ENCODE peak calls at places on chromosomes 1 and 21, in ten cellular contexts. F, E, A, J, W, C, S, Y, N and X are unnamed samples.
A peak's percentile ranks its signal among the peaks of the same experiment; 100 is the strongest.

GRCh38 chr1:222053790-222054294 is 312.0 kb upstream of the DUSP10 start:
- DNase-seq in F (no peak), E (no peak), A (no peak), J (no peak), W (no peak), C (no peak), S (no peak), Y (peak; percentile 21), N (no peak), X (no peak)

GRCh38 chr1:225468270-225469020 is 40.6 kb upstream of the LBR start:
- DNase-seq in F (no peak), E (no peak), A (no peak), J (no peak), W (no peak), C (no peak), S (no peak), Y (no peak), N (peak; percentile 33), X (no peak)

GRCh38 chr1:40633563-40634376 is 31.7 kb downstream of the RIMS3 start:
- DNase-seq in F (peak; percentile 47), E (no peak), A (peak; percentile 45), J (no peak), W (no peak), C (peak; percentile 54), S (peak; percentile 52), Y (peak; percentile 26), N (no peak), X (no peak)

GRCh38 chr1:156502396-156502748 is 1.8 kb upstream of the MEF2D start:
- DNase-seq in F (peak; percentile 56), E (no peak), A (no peak), J (no peak), W (no peak), C (no peak), S (no peak), Y (no peak), N (no peak), X (no peak)

GRCh38 chr1:43991476-43992231 is at the start of gene CCDC24:
- DNase-seq in F (peak; percentile 96), E (no peak), A (peak; percentile 86), J (peak; percentile 73), W (peak; percentile 40), C (peak; percentile 83), S (peak; percentile 91), Y (peak; percentile 71), N (peak; percentile 93), X (peak; percentile 83)

GRCh38 chr1:101632548-101633256 is 364.0 kb downstream of the OLFM3 start:
- DNase-seq in F (no peak), E (no peak), A (no peak), J (no peak), W (no peak), C (no peak), S (no peak), Y (no peak), N (no peak), X (no peak)

GRCh38 chr1:43975249-43975961 is 645 bp downstream of the ATP6V0B start:
- DNase-seq in F (peak; percentile 86), E (no peak), A (peak; percentile 64), J (peak; percentile 85), W (no peak), C (no peak), S (peak; percentile 74), Y (peak; percentile 33), N (peak; percentile 90), X (peak; percentile 17)

GRCh38 chr1:246001142-246001812 is 505.8 kb downstream of the SMYD3 start:
- DNase-seq in F (no peak), E (peak; percentile 89), A (no peak), J (no peak), W (no peak), C (no peak), S (no peak), Y (peak; percentile 81), N (no peak), X (peak; percentile 77)

DNA sequence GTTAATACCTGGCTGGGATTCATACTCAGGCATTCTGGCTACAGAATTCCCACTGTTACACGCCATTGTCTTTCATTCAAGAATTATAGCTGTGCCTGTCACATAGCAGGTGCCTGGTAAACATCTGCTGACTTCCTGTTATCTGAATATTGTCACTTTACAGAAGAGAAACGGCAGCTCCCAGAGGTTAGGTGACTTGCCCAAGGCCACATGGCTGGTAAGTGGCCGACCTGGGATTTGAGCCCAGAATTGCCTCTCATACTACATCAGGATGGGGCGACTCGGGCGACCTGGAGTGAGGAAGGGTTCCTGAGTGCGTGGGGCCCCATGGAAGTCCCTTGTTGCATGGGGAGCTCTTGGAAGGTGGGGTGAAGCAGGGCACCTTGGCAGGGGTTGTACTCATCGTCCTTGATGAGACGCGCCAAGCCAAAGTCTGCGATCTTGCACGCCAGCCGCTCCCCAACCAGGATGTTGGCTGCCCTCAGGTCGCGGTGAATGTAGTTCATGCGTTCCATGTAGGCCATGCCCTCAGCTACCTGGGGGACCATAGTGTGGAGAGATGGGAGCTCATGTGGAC is 10.2 kb upstream of the AHDC1 start:
- DNase-seq in F (no peak), E (no peak), A (no peak), J (no peak), W (no peak), C (no peak), S (no peak), Y (no peak), N (no peak), X (no peak)
- H3K4me3 ChIP-seq in F (no peak overlapping the region), E (no peak overlapping the region), A (no peak overlapping the region), J (no peak overlapping the region), W (no peak overlapping the region), C (no peak overlapping the region), S (no peak overlapping the region), Y (no peak overlapping the region), N (no peak overlapping the region), X (no peak overlapping the region)

GRCh38 chr1:166905136-166905535 is 29.1 kb upstream of the TADA1 start:
- DNase-seq in F (no peak), E (no peak), A (no peak), J (no peak), W (no peak), C (no peak), S (no peak), Y (no peak), N (no peak), X (peak; percentile 71)

GRCh38 chr1:166907051-166907450 is 31.0 kb upstream of the TADA1 start:
- DNase-seq in F (no peak), E (no peak), A (no peak), J (no peak), W (no peak), C (no peak), S (no peak), Y (no peak), N (no peak), X (no peak)

GRCh38 chr1:166906647-166907046 is 30.6 kb upstream of the TADA1 start:
- DNase-seq in F (no peak), E (no peak), A (no peak), J (no peak), W (no peak), C (no peak), S (no peak), Y (no peak), N (no peak), X (no peak)

GRCh38 chr1:166907763-166908162 is 31.7 kb upstream of the TADA1 start:
- DNase-seq in F (peak; percentile 68), E (no peak), A (no peak), J (peak; percentile 4), W (no peak), C (no peak), S (no peak), Y (no peak), N (no peak), X (no peak)

DNA sequence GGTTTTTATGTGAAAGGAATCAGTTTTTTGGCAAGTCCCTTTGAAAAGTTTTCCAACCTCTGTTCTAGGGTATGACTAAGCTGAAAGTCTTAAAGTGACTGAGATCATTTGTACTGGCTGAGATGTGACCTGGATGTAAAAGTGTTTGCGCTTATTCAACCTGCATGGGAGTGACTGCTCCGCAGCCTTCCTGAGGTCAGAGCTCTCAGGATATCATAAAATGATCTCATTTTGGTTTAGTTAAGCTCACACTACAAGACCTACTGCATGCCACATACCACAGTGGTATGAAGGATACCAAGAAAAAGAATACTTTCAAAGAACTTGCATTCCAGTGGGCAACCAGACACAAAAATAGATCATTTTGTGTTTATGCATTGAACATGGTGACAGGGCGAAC is 29.9 kb upstream of the TADA1 start:
- DNase-seq in F (no peak), E (no peak), A (no peak), J (no peak), W (peak; percentile 38), C (no peak), S (no peak), Y (peak; percentile 69), N (no peak), X (peak; percentile 82)
- H3K4me3 ChIP-seq in F (no peak overlapping the region), E (no peak overlapping the region), A (no peak overlapping the region), J (no peak overlapping the region), W (no peak overlapping the region), C (no peak overlapping the region), S (no peak overlapping the region), Y (no peak overlapping the region), N (no peak overlapping the region), X (no peak overlapping the region)

GRCh38 chr1:8419861-8420260 is 101.9 kb downstream of the SLC45A1 start:
- DNase-seq in F (no peak), E (no peak), A (no peak), J (no peak), W (no peak), C (no peak), S (no peak), Y (peak; percentile 7), N (no peak), X (no peak)
- H3K4me3 ChIP-seq in F (peak overlapping the region; percentile 77), E (no peak overlapping the region), A (peak overlapping the region; percentile 84), J (no peak overlapping the region), W (no peak overlapping the region), C (peak overlapping the region; percentile 98), S (no peak overlapping the region), Y (peak overlapping the region; percentile 20), N (peak overlapping the region; percentile 61), X (no peak overlapping the region)

DNA sequence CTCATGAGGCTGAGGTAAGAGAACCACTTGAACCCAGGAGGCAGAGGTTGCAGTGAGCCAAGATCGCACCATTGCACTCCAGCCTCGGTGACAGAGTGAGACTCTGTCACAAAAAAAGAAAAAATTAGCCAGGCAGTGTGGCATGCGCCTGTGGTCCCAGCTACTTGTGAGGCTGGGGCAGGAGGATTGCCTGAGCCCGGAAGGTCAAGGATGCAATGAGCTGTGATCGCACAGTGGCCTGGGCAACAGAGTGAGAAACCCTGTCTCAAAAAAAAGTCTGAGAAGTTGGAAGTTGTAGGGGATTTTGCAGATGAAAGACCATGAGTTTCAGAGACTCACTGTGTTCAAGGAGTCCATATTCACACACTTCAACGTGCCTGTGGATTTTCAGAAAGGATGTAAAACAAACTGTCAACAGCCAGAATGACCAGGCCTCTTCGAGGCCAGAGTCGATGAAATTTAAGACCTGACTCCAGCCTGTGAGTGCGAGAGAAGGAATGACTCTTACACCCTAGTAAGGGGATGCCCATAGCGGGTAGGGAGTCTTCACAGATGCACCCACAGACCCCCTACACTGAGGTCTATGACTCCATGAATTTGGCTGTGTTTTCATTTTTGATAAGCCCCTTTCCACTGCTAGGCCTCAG is 2.2 kb downstream of the S100A13 start:
- DNase-seq in F (no peak), E (no peak), A (no peak), J (no peak), W (no peak), C (no peak), S (no peak), Y (no peak), N (no peak), X (no peak)
- H3K4me3 ChIP-seq in F (no peak overlapping the region), E (no peak overlapping the region), A (peak overlapping the region; percentile 66), J (no peak overlapping the region), W (no peak overlapping the region), C (no peak overlapping the region), S (no peak overlapping the region), Y (no peak overlapping the region), N (no peak overlapping the region), X (no peak overlapping the region)

GRCh38 chr21:34881894-34882371 is 167.2 kb downstream of the RUNX1 start:
- DNase-seq in F (no peak), E (no peak), A (no peak), J (no peak), W (peak; percentile 79), C (no peak), S (no peak), Y (peak; percentile 84), N (no peak), X (peak; percentile 81)
- H3K4me3 ChIP-seq in F (peak overlapping the region; percentile 5), E (peak overlapping the region; percentile 64), A (no peak overlapping the region), J (peak overlapping the region; percentile 99), W (peak overlapping the region; percentile 97), C (no peak overlapping the region), S (no peak overlapping the region), Y (peak overlapping the region; percentile 20), N (no peak overlapping the region), X (peak overlapping the region; percentile 81)